ENCODE peak calls at places on chromosomes 11 and 22, in five cellular contexts. W is stomach; P is CD4-positive, CD25-positive, alpha-beta regulatory T cell; N is mucosa of descending colon; M is uterus. T is an unnamed sample.

GRCh38 chr11:129608711-129609110 is 206.9 kb upstream of the TMEM45B start:
- DNase-seq in P (no peak), W (no peak), M (no peak), N (no peak), T (no peak)

GRCh38 chr11:6992457-6993431 is 27.4 kb downstream of the ZNF214 start:
- DNase-seq in N (no peak), P (no peak), W (no peak), M (no peak), T (no peak)

GRCh38 chr22:28911279-28911640 is 27.9 kb downstream of the ZNRF3 start:
- DNase-seq in N (no peak), M (no peak), P (no peak), W (no peak), T (no peak)

GRCh38 chr22:22914726-22915669 is 27.4 kb downstream of the IGLL5 start:
- DNase-seq in M (no peak), W (no peak), N (peak), P (no peak), T (no peak)

GRCh38 chr11:6599884-6600390 is 3.5 kb downstream of the RRP8 start:
- DNase-seq in M (no peak), W (no peak), P (no peak), N (no peak), T (peak)

GRCh38 chr11:18394300-18394927 is at the start of gene LDHA:
- DNase-seq in W (peak), N (peak), M (peak), P (peak), T (peak)

GRCh38 chr11:127733552-127733951 is 733.0 kb upstream of the KIRREL3 start:
- DNase-seq in N (no peak), W (no peak), P (no peak), M (no peak), T (no peak)

GRCh38 chr22:41501209-41501608 is 32.3 kb downstream of the ACO2 start:
- DNase-seq in N (no peak), P (no peak), M (no peak), W (no peak), T (no peak)

GRCh38 chr11:130040281-130040940 is 29.3 kb upstream of the APLP2 start:
- DNase-seq in P (no peak), W (no peak), N (no peak), M (no peak), T (no peak)

GRCh38 chr11:86931965-86932332 is 23.2 kb downstream of the FZD4 start:
- DNase-seq in W (no peak), N (no peak), P (no peak), M (no peak), T (no peak)

GRCh38 chr11:124080319-124081001 is 34.8 kb upstream of the VWA5A start:
- DNase-seq in P (no peak), N (no peak), W (no peak), M (no peak), T (no peak)

GRCh38 chr11:66542362-66542761 is 3.5 kb downstream of the ZDHHC24 start:
- DNase-seq in M (no peak), P (no peak), N (no peak), W (no peak), T (no peak)

GRCh38 chr11:17403977-17404759 is 15.7 kb upstream of the KCNJ11 start:
- DNase-seq in P (no peak), M (no peak), W (no peak), N (peak), T (no peak)

GRCh38 chr22:32413715-32414114 is 1.7 kb upstream of the RTCB start:
- DNase-seq in W (no peak), N (no peak), M (no peak), P (no peak), T (no peak)

GRCh38 chr11:57597461-57597892 is at the start of gene SERPING1:
- DNase-seq in N (peak), P (no peak), W (peak), M (peak), T (peak)

GRCh38 chr11:125398994-125399638 is 96.9 kb downstream of the FEZ1 start:
- DNase-seq in M (no peak), N (no peak), W (no peak), P (no peak), T (no peak)

GRCh38 chr11:111301004-111301839 is 2.9 kb downstream of the POU2AF3 start:
- DNase-seq in M (no peak), W (peak), P (no peak), N (peak), T (no peak)

GRCh38 chr11:73317373-73317772 is 9.3 kb downstream of the ARHGEF17 start:
- DNase-seq in P (no peak), N (peak), W (peak), M (peak), T (peak)

GRCh38 chr22:32232447-32232846 is 22.7 kb downstream of the SLC5A4 start:
- DNase-seq in W (no peak), M (no peak), P (no peak), N (no peak), T (no peak)

GRCh38 chr11:30128269-30128932 is 102.4 kb upstream of the FSHB start:
- DNase-seq in P (no peak), N (no peak), W (no peak), M (no peak), T (no peak)

GRCh38 chr11:48148749-48149148 is 67.9 kb upstream of the OR4B1 start:
- DNase-seq in W (no peak), M (no peak), P (no peak), N (no peak), T (no peak)

GRCh38 chr11:76524919-76525318 is 80.1 kb downstream of the EMSY start:
- DNase-seq in M (no peak), P (no peak), W (peak), N (no peak), T (peak)

GRCh38 chr22:45343143-45343542 is 33.4 kb downstream of the FAM118A start:
- DNase-seq in W (no peak), P (no peak), M (no peak), N (no peak), T (no peak)

GRCh38 chr11:75204685-75205667 is 35.6 kb upstream of the TPBGL start:
- DNase-seq in W (peak), M (peak), N (peak), P (peak), T (peak)

GRCh38 chr22:48060266-48060665 is 1297.8 kb downstream of the TBC1D22A start:
- DNase-seq in N (no peak), W (no peak), P (no peak), M (no peak), T (no peak)

GRCh38 chr22:38240734-38241252 is 32.0 kb downstream of the TMEM184B start:
- DNase-seq in W (peak), N (no peak), P (no peak), M (no peak), T (no peak)

GRCh38 chr11:22193348-22194051 is 615 bp downstream of the ANO5 start:
- DNase-seq in M (peak), W (peak), P (no peak), N (peak), T (peak)

GRCh38 chr11:66696186-66696585 is 18.5 kb upstream of the RBM4B start:
- DNase-seq in W (no peak), N (no peak), P (no peak), M (no peak), T (no peak)

GRCh38 chr22:39496131-39496838 is 5.8 kb upstream of the MIEF1 start:
- DNase-seq in M (peak), P (no peak), W (peak), N (peak), T (peak)

GRCh38 chr11:59669611-59670009 is 773 bp upstream of the PATL1 start:
- DNase-seq in M (peak), P (no peak), N (peak), W (peak), T (peak)

GRCh38 chr11:120722539-120722938 is 211.0 kb downstream of the GRIK4 start:
- DNase-seq in P (no peak), W (no peak), N (no peak), M (no peak), T (no peak)

GRCh38 chr11:119479685-119480275 is 56.8 kb upstream of the THY1 start:
- DNase-seq in P (no peak), M (no peak), N (no peak), W (no peak), T (no peak)

GRCh38 chr11:129593098-129593497 is 217.4 kb downstream of the BARX2 start:
- DNase-seq in M (no peak), P (no peak), W (no peak), N (no peak), T (peak)

GRCh38 chr11:64647019-64647805 is 56.2 kb downstream of the SLC22A12 start:
- DNase-seq in W (no peak), M (no peak), N (no peak), P (no peak), T (no peak)

GRCh38 chr11:68460741-68461283 is at the start of gene PPP6R3:
- DNase-seq in P (no peak), W (no peak), M (no peak), N (no peak), T (no peak)

GRCh38 chr11:72331761-72332160 is 87.8 kb upstream of the PHOX2A start:
- DNase-seq in M (no peak), N (no peak), P (no peak), W (no peak), T (no peak)

GRCh38 chr11:83410605-83411565 is 124.7 kb upstream of the CCDC90B start:
- DNase-seq in W (peak), P (no peak), M (no peak), N (no peak), T (no peak)

GRCh38 chr11:64356498-64357411 is 2.2 kb upstream of the RPS6KA4 start:
- DNase-seq in M (no peak), P (no peak), W (peak), N (peak), T (no peak)

GRCh38 chr11:28910926-28911325 is 802.7 kb downstream of the METTL15 start:
- DNase-seq in P (no peak), M (no peak), W (no peak), N (no peak), T (no peak)

GRCh38 chr11:28911829-28912228 is 803.6 kb downstream of the METTL15 start:
- DNase-seq in P (no peak), M (no peak), W (no peak), N (no peak), T (no peak)

GRCh38 chr11:28919194-28919593 is 811.0 kb downstream of the METTL15 start:
- DNase-seq in P (no peak), W (no peak), N (no peak), M (no peak), T (no peak)

GRCh38 chr11:28913883-28914282 is 805.7 kb downstream of the METTL15 start:
- DNase-seq in N (no peak), M (no peak), P (no peak), W (no peak), T (no peak)
- H3K4me3 ChIP-seq in N (no peak), M (no peak), P (no peak), W (no peak), T (no peak)

GRCh38 chr11:46125284-46125683 is 4.0 kb upstream of the PHF21A start:
- DNase-seq in P (no peak), M (no peak), N (no peak), W (no peak), T (no peak)
- H3K4me3 ChIP-seq in P (no peak), M (no peak), N (no peak), W (no peak), T (no peak)

DNA sequence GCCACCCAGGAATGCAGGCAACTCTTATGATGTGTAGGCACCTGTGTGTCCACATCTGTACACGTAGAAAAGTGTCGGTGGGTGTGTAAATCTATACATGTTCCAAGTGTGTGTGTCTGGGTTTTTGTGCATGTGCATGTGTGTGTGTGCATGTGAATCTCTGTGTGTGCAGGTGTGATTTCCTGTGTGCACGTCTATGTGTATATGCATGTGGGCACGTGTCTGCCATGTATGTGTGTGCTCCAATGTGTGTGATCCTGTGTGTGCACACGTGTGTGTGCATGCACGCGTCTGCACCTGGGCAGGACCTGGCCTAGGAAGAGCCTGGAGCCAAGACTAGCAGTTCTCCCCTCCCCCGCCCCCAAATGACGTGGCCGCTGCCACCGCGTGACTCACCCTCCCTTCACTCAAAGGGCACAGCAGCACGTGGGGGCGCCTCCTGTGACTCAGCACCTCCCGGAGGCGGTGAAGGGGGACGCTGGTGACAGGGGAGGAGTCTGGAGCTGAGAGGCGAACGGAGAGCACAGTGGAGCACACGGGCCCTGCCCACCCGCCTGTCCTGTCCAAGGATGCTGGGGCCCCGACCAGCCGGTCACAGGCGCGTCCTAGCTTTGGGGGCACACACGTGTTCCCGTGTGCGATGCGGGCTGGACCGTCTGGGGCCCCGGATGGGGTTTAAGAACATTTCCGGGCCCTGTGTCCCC is 10.1 kb downstream of the PIM3 start:
- DNase-seq in P (peak), N (peak), M (peak), W (peak), T (peak)
- H3K4me3 ChIP-seq in P (peak), N (no peak), M (peak), W (peak), T (no peak)

DNA sequence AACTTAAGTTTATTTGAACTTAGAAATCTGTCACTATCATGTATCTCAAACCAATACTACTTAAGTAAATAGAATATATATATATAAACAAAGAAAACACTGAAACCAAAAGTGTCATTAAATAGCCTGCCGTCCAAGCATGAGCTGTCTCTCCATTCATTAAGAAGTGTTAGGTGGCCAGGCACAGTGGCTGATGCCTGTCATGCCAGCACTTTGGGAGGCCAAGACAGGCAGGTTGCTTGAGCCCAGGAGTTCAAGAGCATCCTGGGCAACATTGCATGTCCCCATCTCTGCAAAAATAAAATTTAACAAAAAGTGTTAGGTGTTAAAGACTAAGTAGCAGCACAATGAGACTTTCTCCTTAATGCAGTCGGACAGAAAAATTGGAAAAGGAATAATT is 14.0 kb downstream of the CD6 start:
- DNase-seq in M (no peak), P (no peak), W (no peak), N (no peak), T (no peak)
- H3K4me3 ChIP-seq in M (no peak), P (peak), W (no peak), N (no peak), T (no peak)

GRCh38 chr11:105611414-105611813 is 1.5 kb downstream of the GRIA4 start:
- DNase-seq in N (no peak), W (no peak), M (no peak), P (no peak), T (no peak)
- H3K4me3 ChIP-seq in N (no peak), W (peak), M (no peak), P (no peak), T (no peak)

GRCh38 chr11:35418282-35418846 is 994 bp downstream of the SLC1A2 start:
- DNase-seq in P (no peak), N (no peak), W (no peak), M (no peak), T (no peak)
- H3K4me3 ChIP-seq in P (no peak), N (no peak), W (peak), M (peak), T (peak)

T was measured in lung.